ENCODE peak calls at places on chromosomes 7 and 10, in nine cellular contexts. A is right lobe of liver, S is astrocyte of the spinal cord, E is erythroblast, X is caudate nucleus, H is lung, O is adrenal gland, D is mucosa of descending colon, P is NCI-H2081. Y is an unnamed sample.
A peak's percentile ranks its signal among the peaks of the same experiment; 100 is the strongest.

GRCh38 chr10:1297566-1298301 is 241.5 kb downstream of the WDR37 start:
- DNase-seq in A (no peak), S (no peak), E (no peak), X (peak; percentile 46), H (no peak), O (no peak), D (no peak), P (no peak), Y (no peak)

GRCh38 chr7:514651-515598 is 4.7 kb downstream of the PDGFA start:
- DNase-seq in A (no peak), S (peak; percentile 22), E (no peak), X (peak; percentile 69), H (no peak), O (no peak), D (peak; percentile 84), P (peak; percentile 59), Y (peak; percentile 47)

GRCh38 chr10:130555411-130555750 is 419.2 kb downstream of the GLRX3 start:
- DNase-seq in A (no peak), S (no peak), E (no peak), X (no peak), H (no peak), O (no peak), D (no peak), P (no peak), Y (no peak)

GRCh38 chr10:87761892-87762291 is 56.1 kb downstream of the ATAD1 start:
- DNase-seq in A (no peak), S (peak; percentile 69), E (peak; percentile 76), X (no peak), H (no peak), O (peak; percentile 73), D (no peak), P (no peak), Y (peak; percentile 42)

GRCh38 chr7:68573271-68574000 is 1024.8 kb upstream of the AUTS2 start:
- DNase-seq in A (no peak), S (no peak), E (no peak), X (no peak), H (no peak), O (no peak), D (no peak), P (peak; percentile 74), Y (no peak)

GRCh38 chr10:305034-305433 is 169.8 kb downstream of the ZMYND11 start:
- DNase-seq in A (no peak), S (no peak), E (no peak), X (no peak), H (no peak), O (no peak), D (no peak), P (no peak), Y (no peak)

GRCh38 chr10:102418612-102419560 is at the start of gene PSD:
- DNase-seq in A (no peak), S (no peak), E (no peak), X (peak; percentile 62), H (no peak), O (no peak), D (no peak), P (peak; percentile 81), Y (no peak)

GRCh38 chr7:929311-929711 is 25.2 kb downstream of the ADAP1 start:
- DNase-seq in A (peak; percentile 42), S (no peak), E (no peak), X (peak; percentile 56), H (no peak), O (no peak), D (peak; percentile 26), P (no peak), Y (no peak)